ENCODE peak calls at places on chromosomes 16 and 17, in eight cellular contexts. J is skeletal muscle cell, N is Calu3, A is HEK293T, C is heart right ventricle, S is NCI-H187, V is memory B cell, R is amniotic stem cell. W is an unnamed sample.

GRCh38 chr16:66752958-66753357 is 1.5 kb upstream of the DYNC1LI2 start:
- DNase-seq in J (no peak), N (no peak), A (no peak), C (no peak), S (no peak), V (no peak), R (no peak), W (no peak)

GRCh38 chr16:84751241-84751640 is 51.4 kb downstream of the USP10 start:
- DNase-seq in J (no peak), N (no peak), A (no peak), C (no peak), S (no peak), V (peak; percentile 39), R (no peak), W (no peak)

GRCh38 chr16:1757714-1758461 is 13.5 kb downstream of the NME3 start:
- DNase-seq in J (no peak), N (no peak), A (no peak), C (no peak), S (no peak), V (no peak), R (no peak), W (no peak)

GRCh38 chr16:10892782-10893181 is 15.8 kb downstream of the CIITA start:
- DNase-seq in J (no peak), N (no peak), A (no peak), C (no peak), S (no peak), V (no peak), R (no peak), W (no peak)

GRCh38 chr17:30969989-30970680 is 704 bp upstream of the RNF135 start:
- DNase-seq in J (peak; percentile 12), N (peak; percentile 4), A (no peak), C (no peak), S (peak; percentile 38), V (peak; percentile 69), R (no peak), W (peak; percentile 30)

GRCh38 chr17:970388-970768 is 9.2 kb downstream of the NXN start:
- DNase-seq in J (no peak), N (no peak), A (no peak), C (no peak), S (no peak), V (no peak), R (no peak), W (no peak)

GRCh38 chr16:68257906-68258800 is 6.2 kb upstream of the SLC7A6 start:
- DNase-seq in J (no peak), N (peak; percentile 48), A (no peak), C (no peak), S (no peak), V (no peak), R (no peak), W (no peak)

GRCh38 chr16:25148568-25149215 is 37.1 kb downstream of the LCMT1 start:
- DNase-seq in J (no peak), N (no peak), A (peak; percentile 56), C (no peak), S (no peak), V (no peak), R (no peak), W (no peak)

GRCh38 chr17:3335876-3336275 is 37.7 kb upstream of the OR3A1 start:
- DNase-seq in J (no peak), N (peak; percentile 2), A (peak; percentile 16), C (no peak), S (no peak), V (no peak), R (no peak), W (no peak)

GRCh38 chr17:40980117-40980516 is 4.0 kb downstream of the KRT40 start:
- DNase-seq in J (no peak), N (no peak), A (no peak), C (no peak), S (no peak), V (no peak), R (no peak), W (no peak)

GRCh38 chr17:19470529-19471261 is 59.7 kb downstream of the RNF112 start:
- DNase-seq in J (no peak), N (no peak), A (no peak), C (peak; percentile 68), S (peak; percentile 65), V (no peak), R (no peak), W (no peak)

GRCh38 chr16:4263504-4264436 is 9.1 kb downstream of the TFAP4 start:
- DNase-seq in J (peak; percentile 72), N (no peak), A (peak; percentile 86), C (peak; percentile 84), S (no peak), V (no peak), R (peak; percentile 27), W (no peak)

GRCh38 chr16:81181013-81181720 is 57.3 kb upstream of the BCO1 start:
- DNase-seq in J (peak; percentile 89), N (peak; percentile 92), A (peak; percentile 49), C (peak; percentile 65), S (peak; percentile 20), V (no peak), R (peak; percentile 92), W (no peak)

GRCh38 chr17:82317394-82318168 is at the start of gene CD7:
- DNase-seq in J (no peak), N (no peak), A (no peak), C (peak; percentile 8), S (no peak), V (no peak), R (no peak), W (no peak)

GRCh38 chr16:56212144-56212543 is 20.9 kb downstream of the GNAO1 start:
- DNase-seq in J (no peak), N (no peak), A (no peak), C (no peak), S (no peak), V (no peak), R (no peak), W (no peak)

GRCh38 chr17:5122586-5123342 is 6.9 kb downstream of the USP6 start:
- DNase-seq in J (no peak), N (no peak), A (no peak), C (no peak), S (no peak), V (no peak), R (no peak), W (no peak)

GRCh38 chr17:32876414-32877163 is at the start of gene MYO1D:
- DNase-seq in J (no peak), N (peak; percentile 83), A (peak; percentile 22), C (peak; percentile 43), S (no peak), V (peak; percentile 60), R (no peak), W (peak; percentile 62)

GRCh38 chr17:17077861-17078732 is 35.8 kb downstream of the MPRIP start:
- DNase-seq in J (no peak), N (peak; percentile 41), A (no peak), C (no peak), S (no peak), V (no peak), R (no peak), W (no peak)

GRCh38 chr16:84635702-84636101 is 12.6 kb upstream of the KLHL36 start:
- DNase-seq in J (no peak), N (no peak), A (no peak), C (no peak), S (no peak), V (no peak), R (no peak), W (no peak)

GRCh38 chr16:55913717-55914116 is 38.5 kb upstream of the CES5A start:
- DNase-seq in J (no peak), N (no peak), A (no peak), C (no peak), S (no peak), V (no peak), R (no peak), W (no peak)